ENCODE peak calls at places on chromosomes 6 and 20, in ten cellular contexts. One of them, this sample, is unnamed.

GRCh38 chr6:139888691-139889122 is 514.3 kb upstream of the CITED2 start:
- DNase-seq in brain microvascular endothelial cell: no peak
- DNase-seq in immature natural killer cell: no peak
- DNase-seq in DMS153: no peak
- DNase-seq in HTR-8/SVneo: no peak
- DNase-seq in AG20443: peak; percentile 24
- DNase-seq in AG04450: no peak
- DNase-seq in stimulated activated CD8-positive, alpha-beta memory T cell treated with anti-CD3 and anti-CD28 coated beads, Interleukin-2, amount 100 ng/mL, for 1 hour: no peak
- DNase-seq in fibroblast of pulmonary artery: peak; percentile 25
- DNase-seq in psoas muscle: no peak
- DNase-seq in this sample: no peak

GRCh38 chr6:31776961-31777666 is at the start of gene VWA7:
- DNase-seq in psoas muscle: peak; percentile 73
- DNase-seq in fibroblast of pulmonary artery: peak; percentile 84
- DNase-seq in AG04450: no peak
- DNase-seq in stimulated activated CD8-positive, alpha-beta memory T cell treated with anti-CD3 and anti-CD28 coated beads, Interleukin-2, amount 100 ng/mL, for 1 hour: peak; percentile 57
- DNase-seq in brain microvascular endothelial cell: peak; percentile 54
- DNase-seq in DMS153: peak; percentile 63
- DNase-seq in immature natural killer cell: peak; percentile 59
- DNase-seq in AG20443: peak; percentile 85
- DNase-seq in HTR-8/SVneo: peak; percentile 85
- DNase-seq in this sample: peak; percentile 99

GRCh38 chr6:97865612-97866011 is 582.6 kb upstream of the MMS22L start:
- DNase-seq in brain microvascular endothelial cell: no peak
- DNase-seq in fibroblast of pulmonary artery: no peak
- DNase-seq in psoas muscle: no peak
- DNase-seq in HTR-8/SVneo: no peak
- DNase-seq in DMS153: no peak
- DNase-seq in stimulated activated CD8-positive, alpha-beta memory T cell treated with anti-CD3 and anti-CD28 coated beads, Interleukin-2, amount 100 ng/mL, for 1 hour: no peak
- DNase-seq in AG20443: peak; percentile 8
- DNase-seq in immature natural killer cell: no peak
- DNase-seq in AG04450: no peak
- DNase-seq in this sample: no peak

GRCh38 chr20:49268600-49269365 is 9.1 kb downstream of the ZNFX1 start:
- DNase-seq in fibroblast of pulmonary artery: no peak
- DNase-seq in psoas muscle: no peak
- DNase-seq in AG20443: no peak
- DNase-seq in HTR-8/SVneo: no peak
- DNase-seq in DMS153: no peak
- DNase-seq in immature natural killer cell: no peak
- DNase-seq in stimulated activated CD8-positive, alpha-beta memory T cell treated with anti-CD3 and anti-CD28 coated beads, Interleukin-2, amount 100 ng/mL, for 1 hour: no peak
- DNase-seq in AG04450: peak; percentile 47
- DNase-seq in brain microvascular endothelial cell: peak; percentile 37
- DNase-seq in this sample: no peak

GRCh38 chr6:21281366-21281765 is 312.2 kb upstream of the SOX4 start:
- DNase-seq in AG04450: no peak
- DNase-seq in AG20443: no peak
- DNase-seq in brain microvascular endothelial cell: no peak
- DNase-seq in stimulated activated CD8-positive, alpha-beta memory T cell treated with anti-CD3 and anti-CD28 coated beads, Interleukin-2, amount 100 ng/mL, for 1 hour: no peak
- DNase-seq in DMS153: no peak
- DNase-seq in HTR-8/SVneo: no peak
- DNase-seq in fibroblast of pulmonary artery: no peak
- DNase-seq in psoas muscle: no peak
- DNase-seq in immature natural killer cell: no peak
- DNase-seq in this sample: peak; percentile 60

GRCh38 chr6:169802790-169803189 is 51.4 kb downstream of the ERMARD start:
- DNase-seq in stimulated activated CD8-positive, alpha-beta memory T cell treated with anti-CD3 and anti-CD28 coated beads, Interleukin-2, amount 100 ng/mL, for 1 hour: no peak
- DNase-seq in DMS153: no peak
- DNase-seq in AG04450: no peak
- DNase-seq in psoas muscle: no peak
- DNase-seq in HTR-8/SVneo: no peak
- DNase-seq in immature natural killer cell: no peak
- DNase-seq in fibroblast of pulmonary artery: no peak
- DNase-seq in AG20443: no peak
- DNase-seq in brain microvascular endothelial cell: no peak
- DNase-seq in this sample: no peak

GRCh38 chr20:52921300-52921699 is 50.9 kb upstream of the TSHZ2 start:
- DNase-seq in brain microvascular endothelial cell: no peak
- DNase-seq in AG20443: no peak
- DNase-seq in AG04450: no peak
- DNase-seq in HTR-8/SVneo: no peak
- DNase-seq in DMS153: no peak
- DNase-seq in immature natural killer cell: no peak
- DNase-seq in fibroblast of pulmonary artery: no peak
- DNase-seq in psoas muscle: no peak
- DNase-seq in stimulated activated CD8-positive, alpha-beta memory T cell treated with anti-CD3 and anti-CD28 coated beads, Interleukin-2, amount 100 ng/mL, for 1 hour: no peak
- DNase-seq in this sample: no peak

GRCh38 chr20:16477632-16478031 is 95.6 kb downstream of the KIF16B start:
- DNase-seq in fibroblast of pulmonary artery: no peak
- DNase-seq in brain microvascular endothelial cell: no peak
- DNase-seq in immature natural killer cell: no peak
- DNase-seq in DMS153: no peak
- DNase-seq in HTR-8/SVneo: no peak
- DNase-seq in AG04450: no peak
- DNase-seq in AG20443: no peak
- DNase-seq in psoas muscle: no peak
- DNase-seq in stimulated activated CD8-positive, alpha-beta memory T cell treated with anti-CD3 and anti-CD28 coated beads, Interleukin-2, amount 100 ng/mL, for 1 hour: no peak
- DNase-seq in this sample: no peak

GRCh38 chr20:50813101-50813643 is 18.3 kb downstream of the BCAS4 start:
- DNase-seq in stimulated activated CD8-positive, alpha-beta memory T cell treated with anti-CD3 and anti-CD28 coated beads, Interleukin-2, amount 100 ng/mL, for 1 hour: no peak
- DNase-seq in AG20443: no peak
- DNase-seq in fibroblast of pulmonary artery: no peak
- DNase-seq in DMS153: no peak
- DNase-seq in AG04450: no peak
- DNase-seq in HTR-8/SVneo: no peak
- DNase-seq in psoas muscle: no peak
- DNase-seq in brain microvascular endothelial cell: no peak
- DNase-seq in immature natural killer cell: no peak
- DNase-seq in this sample: no peak